ENCODE peak calls at places on chromosome 14, in seven cellular contexts. C, I, T, R, B, P and Q are unnamed samples.

GRCh38 chr14:68232643-68233055 is 413.1 kb downstream of the RAD51B start:
- DNase-seq in B (no peak), C (peak; percentile 66), I (peak; percentile 87), T (peak; percentile 66), R (peak; percentile 47), P (peak; percentile 62), Q (no peak)

GRCh38 chr14:98138666-98139065 is 1133.3 kb downstream of the BCL11B start:
- DNase-seq in B (peak; percentile 17), R (peak; percentile 20), T (no peak), P (no peak), C (peak; percentile 9), I (no peak), Q (no peak)

GRCh38 chr14:68626386-68626785 is 166.5 kb downstream of the ZFP36L1 start:
- DNase-seq in R (no peak), C (no peak), P (peak; percentile 75), I (no peak), B (no peak), T (no peak), Q (no peak)

GRCh38 chr14:66078031-66078430 is 408.1 kb upstream of the CCDC196 start:
- DNase-seq in C (no peak), I (no peak), P (no peak), B (no peak), T (no peak), R (no peak), Q (no peak)

GRCh38 chr14:102708494-102708893 is 68.8 kb upstream of the TRAF3 start:
- DNase-seq in B (no peak), C (peak; percentile 49), P (no peak), I (no peak), R (peak; percentile 70), T (no peak), Q (no peak)

GRCh38 chr14:68210729-68211299 is 391.2 kb downstream of the RAD51B start:
- DNase-seq in B (no peak), P (peak; percentile 21), T (no peak), C (peak; percentile 79), I (peak; percentile 85), R (peak; percentile 77), Q (no peak)

GRCh38 chr14:30573203-30573814 is 14.4 kb downstream of the G2E3 start:
- DNase-seq in I (no peak), P (no peak), R (no peak), T (no peak), C (no peak), B (no peak), Q (no peak)

GRCh38 chr14:57060276-57060956 is 208.3 kb downstream of the EXOC5 start:
- DNase-seq in I (no peak), R (peak; percentile 50), T (no peak), C (peak; percentile 58), B (no peak), P (no peak), Q (no peak)

GRCh38 chr14:87940894-87941293 is 52.1 kb downstream of the GALC start:
- DNase-seq in C (no peak), B (no peak), P (no peak), T (no peak), I (no peak), R (no peak), Q (no peak)

GRCh38 chr14:100747021-100747586 is 20.4 kb downstream of the DLK1 start:
- DNase-seq in I (peak; percentile 88), R (no peak), B (no peak), P (no peak), C (no peak), T (peak; percentile 23), Q (no peak)

GRCh38 chr14:61749867-61750266 is 12.4 kb upstream of the SNAPC1 start:
- DNase-seq in C (no peak), R (no peak), P (no peak), B (no peak), I (no peak), T (no peak), Q (no peak)

GRCh38 chr14:56172571-56172971 is 54.4 kb downstream of the PELI2 start:
- DNase-seq in I (peak; percentile 49), B (no peak), P (no peak), R (no peak), C (no peak), T (no peak), Q (no peak)

GRCh38 chr14:20400965-20401593 is 12.2 kb downstream of the TEP1 start:
- DNase-seq in B (no peak), T (no peak), R (no peak), P (no peak), I (no peak), C (no peak), Q (no peak)

GRCh38 chr14:23068792-23069412 is 11.6 kb upstream of the CDH24 start:
- DNase-seq in I (peak; percentile 83), B (peak; percentile 89), T (peak; percentile 83), R (peak; percentile 91), P (peak; percentile 75), C (peak; percentile 93), Q (no peak)

GRCh38 chr14:104211242-104211641 is 72.9 kb downstream of the KIF26A start:
- DNase-seq in I (no peak), C (no peak), B (no peak), R (no peak), T (no peak), P (no peak), Q (no peak)

GRCh38 chr14:102590667-102591099 is 1.8 kb upstream of the RCOR1 start:
- DNase-seq in P (peak; percentile 51), T (peak; percentile 52), R (no peak), C (no peak), I (no peak), B (peak; percentile 53), Q (peak; percentile 23)

GRCh38 chr14:90017371-90017770 is 44.4 kb upstream of the KCNK13 start:
- DNase-seq in C (no peak), P (no peak), B (no peak), T (no peak), R (no peak), I (no peak), Q (no peak)

GRCh38 chr14:80624581-80624980 is 317.0 kb downstream of the CEP128 start:
- DNase-seq in R (no peak), C (no peak), B (no peak), T (no peak), P (no peak), I (no peak), Q (no peak)

GRCh38 chr14:26379951-26380350 is 217.9 kb downstream of the NOVA1 start:
- DNase-seq in I (no peak), B (no peak), R (no peak), C (no peak), P (no peak), T (no peak), Q (no peak)

GRCh38 chr14:93042968-93043940 is 72.5 kb downstream of the ITPK1 start:
- DNase-seq in I (peak; percentile 62), P (peak; percentile 57), R (no peak), T (no peak), B (peak; percentile 81), C (peak; percentile 56), Q (no peak)

GRCh38 chr14:33848706-33849454 is 102.0 kb downstream of the EGLN3 start:
- DNase-seq in B (peak; percentile 50), I (no peak), R (peak; percentile 44), C (no peak), P (no peak), T (peak; percentile 40), Q (no peak)
- TF ChIP-seq CTCF in B (peak; percentile 65), I (peak; percentile 57), R (peak; percentile 47), C (peak; percentile 57), P (peak; percentile 61), T (peak; percentile 32), Q (no peak)

DNA sequence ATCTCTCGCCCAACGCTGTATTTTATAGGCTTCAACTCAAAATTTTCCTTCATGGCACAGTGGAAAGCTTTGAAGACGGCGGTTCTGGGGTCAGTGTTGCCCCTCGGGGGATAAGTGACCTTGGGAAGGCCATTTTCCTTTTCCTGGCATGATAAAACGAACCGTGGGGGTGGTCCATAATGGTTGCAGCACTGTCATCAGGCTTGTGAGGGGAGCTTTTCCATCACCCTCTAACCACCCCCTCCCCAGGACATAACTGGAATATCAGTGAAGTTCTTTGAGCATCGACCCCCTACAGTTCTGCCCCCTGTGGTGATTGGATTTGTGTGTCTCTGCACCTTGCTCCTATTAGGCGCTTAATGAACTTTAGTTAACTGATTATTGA is 16.0 kb downstream of the FOS start:
- DNase-seq in B (peak; percentile 66), C (no peak), T (no peak), P (no peak), R (no peak), I (no peak), Q (no peak)
- TF ChIP-seq CTCF in B (peak; percentile 37), C (peak; percentile 18), T (peak; percentile 21), P (no peak), R (no peak), I (no peak), Q (no peak)

DNA sequence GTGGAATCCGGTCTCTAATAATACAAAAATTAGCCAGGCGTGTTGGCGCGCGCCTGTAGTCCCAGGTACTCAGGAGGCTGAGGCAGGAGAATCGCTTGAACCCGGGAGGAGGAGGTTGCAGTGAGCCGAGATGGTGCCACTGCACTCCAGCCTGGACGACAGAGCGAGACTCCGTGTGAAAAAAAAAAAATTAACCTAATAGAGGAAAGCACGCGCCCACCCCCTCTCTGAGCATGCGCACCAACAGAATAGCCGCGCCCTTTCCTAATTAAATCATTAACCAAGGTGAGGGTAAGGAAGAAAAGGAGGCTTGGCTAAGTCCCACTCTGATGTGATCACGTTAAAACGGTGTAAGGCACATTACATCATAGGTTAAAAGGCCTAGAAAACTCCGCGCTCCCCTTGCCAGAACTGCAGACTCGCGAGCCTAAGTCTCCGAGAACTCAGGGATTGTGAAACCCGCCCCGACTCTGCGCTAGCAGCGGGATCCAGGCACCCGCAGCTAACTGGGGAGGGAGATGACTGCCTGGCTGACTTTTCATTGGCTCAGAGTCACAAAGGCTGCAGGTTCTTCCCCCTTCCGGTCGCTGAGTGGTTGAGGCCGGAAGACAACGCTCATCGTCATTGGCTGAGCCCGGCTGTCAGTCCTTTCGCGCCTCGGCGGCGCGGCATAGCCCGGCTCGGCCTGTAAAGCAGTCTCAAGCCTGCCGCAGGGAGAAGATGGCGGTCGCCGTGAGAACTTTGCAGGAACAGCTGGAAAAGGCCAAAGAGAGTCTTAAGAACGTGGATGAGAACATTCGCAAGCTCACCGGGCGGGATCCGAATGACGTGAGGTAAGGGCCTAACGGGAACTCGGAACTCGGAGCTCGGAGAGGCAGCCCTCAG is at the start of gene PNN:
- DNase-seq in C (peak; percentile 92), T (peak; percentile 97), R (peak; percentile 94), P (peak; percentile 97), I (peak; percentile 99), B (peak; percentile 82), Q (peak; percentile 87)
- TF ChIP-seq CTCF in C (no peak), T (peak; percentile 32), R (no peak), P (no peak), I (no peak), B (no peak), Q (no peak)

GRCh38 chr14:49853158-49853477 is 530 bp upstream of the NEMF start:
- DNase-seq in T (no peak), I (no peak), B (peak; percentile 34), C (no peak), P (no peak), R (no peak), Q (no peak)

GRCh38 chr14:49857427-49858003 is 4.9 kb upstream of the NEMF start:
- DNase-seq in C (no peak), I (no peak), P (no peak), R (no peak), B (no peak), T (no peak), Q (no peak)

GRCh38 chr14:49849213-49849847 is 3.3 kb downstream of the NEMF start:
- DNase-seq in B (no peak), C (no peak), T (no peak), P (no peak), R (no peak), I (no peak), Q (no peak)

GRCh38 chr14:49852351-49853157 is at the start of gene NEMF:
- DNase-seq in I (peak; percentile 62), T (peak; percentile 88), R (peak; percentile 81), B (peak; percentile 84), P (peak; percentile 84), C (peak; percentile 73), Q (peak; percentile 78)

GRCh38 chr14:49853572-49854375 is 1.2 kb upstream of the NEMF start:
- DNase-seq in T (peak; percentile 63), B (peak; percentile 69), P (peak; percentile 65), R (peak; percentile 65), I (peak; percentile 39), C (peak; percentile 57), Q (peak; percentile 46)
- TF ChIP-seq CTCF in T (peak; percentile 84), B (peak; percentile 90), P (peak; percentile 66), R (peak; percentile 49), I (peak; percentile 69), C (peak; percentile 63), Q (no peak)